ENCODE peak calls at places on chromosomes 13 and 19, in eight cellular contexts. One of them, this sample, is unnamed.

GRCh38 chr19:38648789-38649304 is 1.4 kb downstream of the ACTN4 start:
- DNase-seq in SK-MEL-5: no peak
- DNase-seq in activated T-cell treated with anti-CD3 and anti-CD28 coated beads, Interleukin-2, amount 50 U/mL, for 72 hours: no peak
- DNase-seq in brain microvascular endothelial cell: no peak
- DNase-seq in fibroblast of the aortic adventitia: no peak
- DNase-seq in dermis microvascular lymphatic vessel endothelial cell: no peak
- DNase-seq in uterus: no peak
- DNase-seq in HEK293T: no peak
- DNase-seq in this sample: no peak

GRCh38 chr19:48746738-48747575 is at the start of gene IZUMO1:
- DNase-seq in brain microvascular endothelial cell: peak; percentile 94
- DNase-seq in activated T-cell treated with anti-CD3 and anti-CD28 coated beads, Interleukin-2, amount 50 U/mL, for 72 hours: peak; percentile 70
- DNase-seq in HEK293T: peak; percentile 84
- DNase-seq in SK-MEL-5: peak; percentile 92
- DNase-seq in fibroblast of the aortic adventitia: peak; percentile 87
- DNase-seq in uterus: peak; percentile 73
- DNase-seq in dermis microvascular lymphatic vessel endothelial cell: peak; percentile 84
- DNase-seq in this sample: peak; percentile 50

GRCh38 chr13:45086484-45086883 is 33.8 kb upstream of the GTF2F2 start:
- DNase-seq in activated T-cell treated with anti-CD3 and anti-CD28 coated beads, Interleukin-2, amount 50 U/mL, for 72 hours: no peak
- DNase-seq in dermis microvascular lymphatic vessel endothelial cell: no peak
- DNase-seq in fibroblast of the aortic adventitia: no peak
- DNase-seq in HEK293T: no peak
- DNase-seq in SK-MEL-5: no peak
- DNase-seq in brain microvascular endothelial cell: no peak
- DNase-seq in uterus: no peak
- DNase-seq in this sample: no peak

GRCh38 chr19:38684078-38684861 is 36.8 kb downstream of the ACTN4 start:
- DNase-seq in brain microvascular endothelial cell: peak; percentile 70
- DNase-seq in dermis microvascular lymphatic vessel endothelial cell: no peak
- DNase-seq in uterus: peak; percentile 80
- DNase-seq in fibroblast of the aortic adventitia: peak; percentile 95
- DNase-seq in HEK293T: peak; percentile 46
- DNase-seq in activated T-cell treated with anti-CD3 and anti-CD28 coated beads, Interleukin-2, amount 50 U/mL, for 72 hours: peak; percentile 51
- DNase-seq in SK-MEL-5: peak; percentile 76
- DNase-seq in this sample: no peak

GRCh38 chr13:76879211-76879875 is 6.9 kb downstream of the KCTD12 start:
- DNase-seq in brain microvascular endothelial cell: peak; percentile 85
- DNase-seq in HEK293T: no peak
- DNase-seq in SK-MEL-5: no peak
- DNase-seq in dermis microvascular lymphatic vessel endothelial cell: peak; percentile 78
- DNase-seq in fibroblast of the aortic adventitia: peak; percentile 92
- DNase-seq in activated T-cell treated with anti-CD3 and anti-CD28 coated beads, Interleukin-2, amount 50 U/mL, for 72 hours: peak; percentile 65
- DNase-seq in uterus: peak; percentile 64
- DNase-seq in this sample: peak; percentile 59

GRCh38 chr13:109744512-109745051 is 41.8 kb downstream of the IRS2 start:
- DNase-seq in uterus: peak; percentile 67
- DNase-seq in activated T-cell treated with anti-CD3 and anti-CD28 coated beads, Interleukin-2, amount 50 U/mL, for 72 hours: no peak
- DNase-seq in fibroblast of the aortic adventitia: no peak
- DNase-seq in SK-MEL-5: no peak
- DNase-seq in brain microvascular endothelial cell: peak; percentile 67
- DNase-seq in HEK293T: no peak
- DNase-seq in dermis microvascular lymphatic vessel endothelial cell: no peak
- DNase-seq in this sample: no peak

GRCh38 chr19:18397242-18398202 is at the start of gene LRRC25:
- DNase-seq in dermis microvascular lymphatic vessel endothelial cell: no peak
- DNase-seq in fibroblast of the aortic adventitia: no peak
- DNase-seq in SK-MEL-5: no peak
- DNase-seq in HEK293T: no peak
- DNase-seq in brain microvascular endothelial cell: no peak
- DNase-seq in activated T-cell treated with anti-CD3 and anti-CD28 coated beads, Interleukin-2, amount 50 U/mL, for 72 hours: no peak
- DNase-seq in uterus: no peak
- DNase-seq in this sample: no peak

GRCh38 chr19:11251650-11252314 is 10.5 kb downstream of the DOCK6 start:
- DNase-seq in activated T-cell treated with anti-CD3 and anti-CD28 coated beads, Interleukin-2, amount 50 U/mL, for 72 hours: no peak
- DNase-seq in dermis microvascular lymphatic vessel endothelial cell: no peak
- DNase-seq in uterus: no peak
- DNase-seq in brain microvascular endothelial cell: no peak
- DNase-seq in HEK293T: no peak
- DNase-seq in SK-MEL-5: no peak
- DNase-seq in fibroblast of the aortic adventitia: no peak
- DNase-seq in this sample: no peak

GRCh38 chr13:104025303-104025702 is 959.1 kb upstream of the SLC10A2 start:
- DNase-seq in fibroblast of the aortic adventitia: peak; percentile 2
- DNase-seq in brain microvascular endothelial cell: no peak
- DNase-seq in dermis microvascular lymphatic vessel endothelial cell: no peak
- DNase-seq in SK-MEL-5: no peak
- DNase-seq in activated T-cell treated with anti-CD3 and anti-CD28 coated beads, Interleukin-2, amount 50 U/mL, for 72 hours: no peak
- DNase-seq in HEK293T: no peak
- DNase-seq in uterus: no peak
- DNase-seq in this sample: no peak

GRCh38 chr19:40690699-40691420 is 409 bp upstream of the NUMBL start:
- DNase-seq in uterus: peak; percentile 94
- DNase-seq in brain microvascular endothelial cell: peak; percentile 87
- DNase-seq in dermis microvascular lymphatic vessel endothelial cell: peak; percentile 55
- DNase-seq in activated T-cell treated with anti-CD3 and anti-CD28 coated beads, Interleukin-2, amount 50 U/mL, for 72 hours: peak; percentile 89
- DNase-seq in HEK293T: peak; percentile 99
- DNase-seq in fibroblast of the aortic adventitia: peak; percentile 88
- DNase-seq in SK-MEL-5: peak; percentile 88
- DNase-seq in this sample: peak; percentile 90

GRCh38 chr19:8192227-8192820 is 16.8 kb upstream of the CERS4 start:
- DNase-seq in dermis microvascular lymphatic vessel endothelial cell: no peak
- DNase-seq in activated T-cell treated with anti-CD3 and anti-CD28 coated beads, Interleukin-2, amount 50 U/mL, for 72 hours: no peak
- DNase-seq in brain microvascular endothelial cell: no peak
- DNase-seq in fibroblast of the aortic adventitia: no peak
- DNase-seq in SK-MEL-5: no peak
- DNase-seq in uterus: no peak
- DNase-seq in HEK293T: no peak
- DNase-seq in this sample: no peak

GRCh38 chr13:26601669-26602068 is 44.2 kb downstream of the WASF3 start:
- DNase-seq in activated T-cell treated with anti-CD3 and anti-CD28 coated beads, Interleukin-2, amount 50 U/mL, for 72 hours: no peak
- DNase-seq in brain microvascular endothelial cell: peak; percentile 43
- DNase-seq in HEK293T: no peak
- DNase-seq in fibroblast of the aortic adventitia: peak; percentile 35
- DNase-seq in SK-MEL-5: peak; percentile 33
- DNase-seq in uterus: no peak
- DNase-seq in dermis microvascular lymphatic vessel endothelial cell: peak; percentile 88
- DNase-seq in this sample: peak; percentile 3

GRCh38 chr19:16417660-16418596 is 53.8 kb downstream of the EPS15L1 start:
- DNase-seq in dermis microvascular lymphatic vessel endothelial cell: peak; percentile 39
- DNase-seq in uterus: peak; percentile 71
- DNase-seq in brain microvascular endothelial cell: peak; percentile 35
- DNase-seq in fibroblast of the aortic adventitia: peak; percentile 51
- DNase-seq in SK-MEL-5: peak; percentile 52
- DNase-seq in HEK293T: peak; percentile 89
- DNase-seq in activated T-cell treated with anti-CD3 and anti-CD28 coated beads, Interleukin-2, amount 50 U/mL, for 72 hours: peak; percentile 67
- DNase-seq in this sample: peak; percentile 69

GRCh38 chr13:84896128-84896527 is 903.1 kb downstream of the SLITRK6 start:
- DNase-seq in brain microvascular endothelial cell: peak; percentile 27
- DNase-seq in activated T-cell treated with anti-CD3 and anti-CD28 coated beads, Interleukin-2, amount 50 U/mL, for 72 hours: peak; percentile 15
- DNase-seq in fibroblast of the aortic adventitia: peak; percentile 68
- DNase-seq in dermis microvascular lymphatic vessel endothelial cell: peak; percentile 29
- DNase-seq in uterus: no peak
- DNase-seq in HEK293T: peak; percentile 50
- DNase-seq in SK-MEL-5: peak; percentile 78
- DNase-seq in this sample: peak; percentile 11

GRCh38 chr19:30320466-30320865 is 51.7 kb upstream of the ZNF536 start:
- DNase-seq in HEK293T: no peak
- DNase-seq in dermis microvascular lymphatic vessel endothelial cell: no peak
- DNase-seq in brain microvascular endothelial cell: no peak
- DNase-seq in SK-MEL-5: no peak
- DNase-seq in fibroblast of the aortic adventitia: no peak
- DNase-seq in activated T-cell treated with anti-CD3 and anti-CD28 coated beads, Interleukin-2, amount 50 U/mL, for 72 hours: no peak
- DNase-seq in uterus: no peak
- DNase-seq in this sample: no peak

GRCh38 chr13:43783820-43784219 is 3.0 kb downstream of the ENOX1 start:
- DNase-seq in uterus: no peak
- DNase-seq in brain microvascular endothelial cell: peak; percentile 69
- DNase-seq in SK-MEL-5: no peak
- DNase-seq in fibroblast of the aortic adventitia: peak; percentile 61
- DNase-seq in activated T-cell treated with anti-CD3 and anti-CD28 coated beads, Interleukin-2, amount 50 U/mL, for 72 hours: no peak
- DNase-seq in dermis microvascular lymphatic vessel endothelial cell: peak; percentile 93
- DNase-seq in HEK293T: no peak
- DNase-seq in this sample: no peak

GRCh38 chr13:46995874-46996273 is 99.0 kb upstream of the HTR2A start:
- DNase-seq in activated T-cell treated with anti-CD3 and anti-CD28 coated beads, Interleukin-2, amount 50 U/mL, for 72 hours: no peak
- DNase-seq in brain microvascular endothelial cell: no peak
- DNase-seq in HEK293T: no peak
- DNase-seq in fibroblast of the aortic adventitia: no peak
- DNase-seq in SK-MEL-5: no peak
- DNase-seq in uterus: no peak
- DNase-seq in dermis microvascular lymphatic vessel endothelial cell: no peak
- DNase-seq in this sample: no peak

GRCh38 chr19:19142347-19142746 is 4.1 kb upstream of the TMEM161A start:
- DNase-seq in brain microvascular endothelial cell: no peak
- DNase-seq in dermis microvascular lymphatic vessel endothelial cell: no peak
- DNase-seq in SK-MEL-5: no peak
- DNase-seq in fibroblast of the aortic adventitia: no peak
- DNase-seq in uterus: no peak
- DNase-seq in HEK293T: no peak
- DNase-seq in activated T-cell treated with anti-CD3 and anti-CD28 coated beads, Interleukin-2, amount 50 U/mL, for 72 hours: no peak
- DNase-seq in this sample: no peak

GRCh38 chr19:18057557-18057956 is 29.2 kb downstream of the IL12RB1 start:
- DNase-seq in activated T-cell treated with anti-CD3 and anti-CD28 coated beads, Interleukin-2, amount 50 U/mL, for 72 hours: no peak
- DNase-seq in fibroblast of the aortic adventitia: no peak
- DNase-seq in SK-MEL-5: no peak
- DNase-seq in HEK293T: no peak
- DNase-seq in brain microvascular endothelial cell: no peak
- DNase-seq in uterus: no peak
- DNase-seq in dermis microvascular lymphatic vessel endothelial cell: no peak
- DNase-seq in this sample: no peak

GRCh38 chr19:2119916-2120785 is 23.4 kb downstream of the IZUMO4 start:
- DNase-seq in uterus: no peak
- DNase-seq in activated T-cell treated with anti-CD3 and anti-CD28 coated beads, Interleukin-2, amount 50 U/mL, for 72 hours: no peak
- DNase-seq in brain microvascular endothelial cell: no peak
- DNase-seq in fibroblast of the aortic adventitia: no peak
- DNase-seq in SK-MEL-5: no peak
- DNase-seq in HEK293T: no peak
- DNase-seq in dermis microvascular lymphatic vessel endothelial cell: no peak
- DNase-seq in this sample: no peak

GRCh38 chr19:35689836-35690235 is 14.5 kb upstream of the ZBTB32 start:
- DNase-seq in brain microvascular endothelial cell: no peak
- DNase-seq in dermis microvascular lymphatic vessel endothelial cell: no peak
- DNase-seq in SK-MEL-5: no peak
- DNase-seq in activated T-cell treated with anti-CD3 and anti-CD28 coated beads, Interleukin-2, amount 50 U/mL, for 72 hours: no peak
- DNase-seq in HEK293T: no peak
- DNase-seq in uterus: no peak
- DNase-seq in fibroblast of the aortic adventitia: peak; percentile 46
- DNase-seq in this sample: no peak

GRCh38 chr13:44373601-44374347 is at the start of gene SERP2:
- DNase-seq in SK-MEL-5: no peak
- DNase-seq in brain microvascular endothelial cell: no peak
- DNase-seq in fibroblast of the aortic adventitia: peak; percentile 34
- DNase-seq in HEK293T: peak; percentile 66
- DNase-seq in uterus: peak; percentile 60
- DNase-seq in activated T-cell treated with anti-CD3 and anti-CD28 coated beads, Interleukin-2, amount 50 U/mL, for 72 hours: peak; percentile 28
- DNase-seq in dermis microvascular lymphatic vessel endothelial cell: no peak
- DNase-seq in this sample: peak; percentile 28

GRCh38 chr13:37127706-37128241 is 22.3 kb upstream of the CSNK1A1L start:
- DNase-seq in HEK293T: no peak
- DNase-seq in activated T-cell treated with anti-CD3 and anti-CD28 coated beads, Interleukin-2, amount 50 U/mL, for 72 hours: no peak
- DNase-seq in dermis microvascular lymphatic vessel endothelial cell: peak; percentile 94
- DNase-seq in fibroblast of the aortic adventitia: peak; percentile 96
- DNase-seq in uterus: peak; percentile 20
- DNase-seq in brain microvascular endothelial cell: peak; percentile 50
- DNase-seq in SK-MEL-5: peak; percentile 51
- DNase-seq in this sample: no peak

GRCh38 chr13:27516103-27516502 is 65.7 kb upstream of the MTIF3 start:
- DNase-seq in uterus: no peak
- DNase-seq in HEK293T: no peak
- DNase-seq in dermis microvascular lymphatic vessel endothelial cell: no peak
- DNase-seq in brain microvascular endothelial cell: no peak
- DNase-seq in fibroblast of the aortic adventitia: no peak
- DNase-seq in activated T-cell treated with anti-CD3 and anti-CD28 coated beads, Interleukin-2, amount 50 U/mL, for 72 hours: no peak
- DNase-seq in SK-MEL-5: peak; percentile 77
- DNase-seq in this sample: no peak

GRCh38 chr13:98761126-98761978 is 8.9 kb upstream of the SLC15A1 start:
- DNase-seq in activated T-cell treated with anti-CD3 and anti-CD28 coated beads, Interleukin-2, amount 50 U/mL, for 72 hours: no peak
- DNase-seq in uterus: no peak
- DNase-seq in brain microvascular endothelial cell: peak; percentile 54
- DNase-seq in HEK293T: no peak
- DNase-seq in dermis microvascular lymphatic vessel endothelial cell: no peak
- DNase-seq in SK-MEL-5: peak; percentile 16
- DNase-seq in fibroblast of the aortic adventitia: peak; percentile 70
- DNase-seq in this sample: no peak

GRCh38 chr19:46016426-46017094 is 6.3 kb downstream of the PGLYRP1 start:
- DNase-seq in brain microvascular endothelial cell: peak; percentile 52
- DNase-seq in fibroblast of the aortic adventitia: peak; percentile 77
- DNase-seq in activated T-cell treated with anti-CD3 and anti-CD28 coated beads, Interleukin-2, amount 50 U/mL, for 72 hours: peak; percentile 84
- DNase-seq in SK-MEL-5: peak; percentile 75
- DNase-seq in dermis microvascular lymphatic vessel endothelial cell: peak; percentile 43
- DNase-seq in uterus: peak; percentile 82
- DNase-seq in HEK293T: peak; percentile 92
- DNase-seq in this sample: peak; percentile 81

GRCh38 chr19:20318616-20319015 is 151.6 kb downstream of the ZNF486 start:
- DNase-seq in dermis microvascular lymphatic vessel endothelial cell: no peak
- DNase-seq in uterus: no peak
- DNase-seq in fibroblast of the aortic adventitia: no peak
- DNase-seq in activated T-cell treated with anti-CD3 and anti-CD28 coated beads, Interleukin-2, amount 50 U/mL, for 72 hours: no peak
- DNase-seq in brain microvascular endothelial cell: no peak
- DNase-seq in SK-MEL-5: no peak
- DNase-seq in HEK293T: no peak
- DNase-seq in this sample: no peak

GRCh38 chr19:38551450-38551813 is 66.3 kb downstream of the MAP4K1 start:
- DNase-seq in activated T-cell treated with anti-CD3 and anti-CD28 coated beads, Interleukin-2, amount 50 U/mL, for 72 hours: peak; percentile 71
- DNase-seq in dermis microvascular lymphatic vessel endothelial cell: no peak
- DNase-seq in fibroblast of the aortic adventitia: no peak
- DNase-seq in uterus: no peak
- DNase-seq in brain microvascular endothelial cell: no peak
- DNase-seq in HEK293T: no peak
- DNase-seq in SK-MEL-5: no peak
- DNase-seq in this sample: peak; percentile 61

GRCh38 chr13:106565127-106565775 is 2.7 kb downstream of the ARGLU1 start:
- DNase-seq in fibroblast of the aortic adventitia: no peak
- DNase-seq in SK-MEL-5: no peak
- DNase-seq in brain microvascular endothelial cell: no peak
- DNase-seq in dermis microvascular lymphatic vessel endothelial cell: no peak
- DNase-seq in activated T-cell treated with anti-CD3 and anti-CD28 coated beads, Interleukin-2, amount 50 U/mL, for 72 hours: no peak
- DNase-seq in HEK293T: no peak
- DNase-seq in uterus: no peak
- DNase-seq in this sample: no peak

GRCh38 chr13:25253702-25254101 is 33.6 kb downstream of the MTMR6 start:
- DNase-seq in fibroblast of the aortic adventitia: peak; percentile 12
- DNase-seq in brain microvascular endothelial cell: no peak
- DNase-seq in dermis microvascular lymphatic vessel endothelial cell: no peak
- DNase-seq in SK-MEL-5: no peak
- DNase-seq in uterus: no peak
- DNase-seq in activated T-cell treated with anti-CD3 and anti-CD28 coated beads, Interleukin-2, amount 50 U/mL, for 72 hours: no peak
- DNase-seq in HEK293T: no peak
- DNase-seq in this sample: no peak

This sample was measured in activated naive CD8-positive, alpha-beta T cell treated with anti-CD3 and anti-CD28 coated beads for 36 hours.